ENCODE peak calls at places on chromosomes 13 and 19, in nine cellular contexts. One of them, this sample, is unnamed.

GRCh38 chr13:46386996-46387851 is at the start of gene RUBCNL:
- DNase-seq in MM.1S: peak; percentile 31
- DNase-seq in GM23248: peak; percentile 62
- DNase-seq in GM23338: peak; percentile 74
- DNase-seq in HCT116: peak; percentile 26
- DNase-seq in PC-3: peak; percentile 63
- DNase-seq in PC-9: no peak
- DNase-seq in SK-N-SH: peak; percentile 74
- DNase-seq in Karpas-422: no peak
- DNase-seq in this sample: peak; percentile 81

GRCh38 chr19:19460258-19460731 is 54.8 kb downstream of the GATAD2A start:
- DNase-seq in MM.1S: no peak
- DNase-seq in GM23248: peak; percentile 42
- DNase-seq in GM23338: no peak
- DNase-seq in HCT116: no peak
- DNase-seq in PC-3: no peak
- DNase-seq in PC-9: no peak
- DNase-seq in SK-N-SH: no peak
- DNase-seq in Karpas-422: peak; percentile 54
- DNase-seq in this sample: peak; percentile 49

GRCh38 chr13:109666656-109667448 is 119.5 kb downstream of the IRS2 start:
- DNase-seq in MM.1S: no peak
- DNase-seq in GM23248: peak; percentile 16
- DNase-seq in GM23338: no peak
- DNase-seq in HCT116: no peak
- DNase-seq in PC-3: peak; percentile 66
- DNase-seq in PC-9: peak; percentile 90
- DNase-seq in SK-N-SH: peak; percentile 53
- DNase-seq in Karpas-422: no peak
- DNase-seq in this sample: no peak

GRCh38 chr19:47713046-47714021 is at the start of gene EHD2:
- DNase-seq in MM.1S: no peak
- DNase-seq in GM23248: peak; percentile 89
- DNase-seq in GM23338: peak; percentile 78
- DNase-seq in HCT116: no peak
- DNase-seq in PC-3: no peak
- DNase-seq in PC-9: no peak
- DNase-seq in SK-N-SH: peak; percentile 88
- DNase-seq in Karpas-422: peak; percentile 64
- DNase-seq in this sample: no peak

GRCh38 chr19:47613165-47614146 is 4.5 kb downstream of the BICRA start:
- DNase-seq in MM.1S: no peak
- DNase-seq in GM23248: peak; percentile 88
- DNase-seq in GM23338: peak; percentile 94
- DNase-seq in HCT116: no peak
- DNase-seq in PC-3: no peak
- DNase-seq in PC-9: no peak
- DNase-seq in SK-N-SH: peak; percentile 51
- DNase-seq in Karpas-422: no peak
- DNase-seq in this sample: no peak

GRCh38 chr19:1015782-1016646 is 4.9 kb downstream of the TMEM259 start:
- DNase-seq in MM.1S: peak; percentile 90
- DNase-seq in GM23248: no peak
- DNase-seq in GM23338: peak; percentile 65
- DNase-seq in HCT116: no peak
- DNase-seq in PC-3: no peak
- DNase-seq in PC-9: no peak
- DNase-seq in SK-N-SH: no peak
- DNase-seq in Karpas-422: no peak
- DNase-seq in this sample: no peak

GRCh38 chr13:114064516-114065140 is 67.8 kb downstream of the RASA3 start:
- DNase-seq in MM.1S: peak; percentile 60
- DNase-seq in GM23248: peak; percentile 66
- DNase-seq in GM23338: no peak
- DNase-seq in HCT116: no peak
- DNase-seq in PC-3: peak; percentile 20
- DNase-seq in PC-9: no peak
- DNase-seq in SK-N-SH: peak; percentile 83
- DNase-seq in Karpas-422: no peak
- DNase-seq in this sample: no peak

GRCh38 chr19:7975037-7975436 is 30.4 kb downstream of the ELAVL1 start:
- DNase-seq in MM.1S: no peak
- DNase-seq in GM23248: no peak
- DNase-seq in GM23338: no peak
- DNase-seq in HCT116: no peak
- DNase-seq in PC-3: no peak
- DNase-seq in PC-9: no peak
- DNase-seq in SK-N-SH: no peak
- DNase-seq in Karpas-422: no peak
- DNase-seq in this sample: no peak

GRCh38 chr13:24149306-24150032 is 11.1 kb upstream of the SPATA13 start:
- DNase-seq in MM.1S: no peak
- DNase-seq in GM23248: peak; percentile 64
- DNase-seq in GM23338: no peak
- DNase-seq in HCT116: no peak
- DNase-seq in PC-3: peak; percentile 81
- DNase-seq in PC-9: no peak
- DNase-seq in SK-N-SH: no peak
- DNase-seq in Karpas-422: no peak
- DNase-seq in this sample: no peak

GRCh38 chr13:94352057-94352456 is 127.4 kb downstream of the DCT start:
- DNase-seq in MM.1S: no peak
- DNase-seq in GM23248: peak; percentile 24
- DNase-seq in GM23338: no peak
- DNase-seq in HCT116: no peak
- DNase-seq in PC-3: no peak
- DNase-seq in PC-9: no peak
- DNase-seq in SK-N-SH: no peak
- DNase-seq in Karpas-422: no peak
- DNase-seq in this sample: no peak

GRCh38 chr13:29227560-29227959 is 367.9 kb downstream of the SLC7A1 start:
- DNase-seq in MM.1S: no peak
- DNase-seq in GM23248: peak; percentile 3
- DNase-seq in GM23338: no peak
- DNase-seq in HCT116: no peak
- DNase-seq in PC-3: no peak
- DNase-seq in PC-9: no peak
- DNase-seq in SK-N-SH: no peak
- DNase-seq in Karpas-422: no peak
- DNase-seq in this sample: no peak

GRCh38 chr13:77300176-77301141 is 26.4 kb downstream of the MYCBP2 start:
- DNase-seq in MM.1S: no peak
- DNase-seq in GM23248: peak; percentile 85
- DNase-seq in GM23338: peak; percentile 9
- DNase-seq in HCT116: no peak
- DNase-seq in PC-3: peak; percentile 23
- DNase-seq in PC-9: no peak
- DNase-seq in SK-N-SH: no peak
- DNase-seq in Karpas-422: peak; percentile 77
- DNase-seq in this sample: peak; percentile 35

GRCh38 chr13:76523740-76524382 is 362.3 kb downstream of the KCTD12 start:
- DNase-seq in MM.1S: peak; percentile 81
- DNase-seq in GM23248: no peak
- DNase-seq in GM23338: no peak
- DNase-seq in HCT116: no peak
- DNase-seq in PC-3: no peak
- DNase-seq in PC-9: no peak
- DNase-seq in SK-N-SH: no peak
- DNase-seq in Karpas-422: no peak
- DNase-seq in this sample: no peak

GRCh38 chr19:2706251-2706650 is 3.8 kb upstream of the GNG7 start:
- DNase-seq in MM.1S: no peak
- DNase-seq in GM23248: no peak
- DNase-seq in GM23338: no peak
- DNase-seq in HCT116: no peak
- DNase-seq in PC-3: no peak
- DNase-seq in PC-9: no peak
- DNase-seq in SK-N-SH: no peak
- DNase-seq in Karpas-422: no peak
- DNase-seq in this sample: no peak

GRCh38 chr19:34481861-34482379 is 362 bp downstream of the WTIP start:
- DNase-seq in MM.1S: no peak
- DNase-seq in GM23248: peak; percentile 87
- DNase-seq in GM23338: no peak
- DNase-seq in HCT116: no peak
- DNase-seq in PC-3: peak; percentile 8
- DNase-seq in PC-9: no peak
- DNase-seq in SK-N-SH: peak; percentile 77
- DNase-seq in Karpas-422: no peak
- DNase-seq in this sample: no peak

GRCh38 chr19:45370410-45371204 is at the start of gene ERCC2:
- DNase-seq in MM.1S: peak; percentile 99
- DNase-seq in GM23248: peak; percentile 99
- DNase-seq in GM23338: peak; percentile 100
- DNase-seq in HCT116: peak; percentile 98
- DNase-seq in PC-3: peak; percentile 98
- DNase-seq in PC-9: peak; percentile 96
- DNase-seq in SK-N-SH: peak; percentile 100
- DNase-seq in Karpas-422: peak; percentile 100
- DNase-seq in this sample: peak; percentile 99

DNA sequence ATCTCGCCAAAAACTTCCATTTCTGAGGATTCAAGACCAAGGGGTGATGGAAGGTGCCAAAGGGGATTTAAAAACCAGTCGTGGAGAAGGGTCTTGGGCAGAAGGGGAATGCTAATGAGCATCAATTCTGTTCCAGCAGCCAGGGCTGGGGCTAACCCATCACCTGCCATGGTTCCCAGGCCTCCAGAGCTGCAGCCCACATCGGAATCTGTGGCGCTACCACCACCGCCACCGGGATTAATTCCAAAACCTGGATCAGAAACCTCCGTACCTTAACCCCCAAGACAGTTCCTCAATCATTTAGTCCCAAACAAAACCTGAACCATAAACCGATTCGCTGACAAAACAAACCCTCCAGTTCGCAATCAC is 591 bp downstream of the ZNF615 start:
- DNase-seq in MM.1S: no peak
- DNase-seq in GM23248: peak; percentile 45
- DNase-seq in GM23338: peak; percentile 68
- DNase-seq in HCT116: no peak
- DNase-seq in PC-3: no peak
- DNase-seq in PC-9: no peak
- DNase-seq in SK-N-SH: peak; percentile 38
- DNase-seq in Karpas-422: no peak
- DNase-seq in this sample: no peak
- H3K9me2 ChIP-seq in MM.1S: no peaks in the 10 kb centered on the region
- H3K9me2 ChIP-seq in GM23248: no peaks in the 10 kb centered on the region
- H3K9me2 ChIP-seq in GM23338: peaks cover 9% of the 10 kb centered on the region
- H3K9me2 ChIP-seq in HCT116: no peaks in the 10 kb centered on the region
- H3K9me2 ChIP-seq in PC-3: no peaks in the 10 kb centered on the region
- H3K9me2 ChIP-seq in PC-9: no peaks in the 10 kb centered on the region
- H3K9me2 ChIP-seq in SK-N-SH: no peaks in the 10 kb centered on the region
- H3K9me2 ChIP-seq in Karpas-422: no peaks in the 10 kb centered on the region
- H3K9me2 ChIP-seq in this sample: no peaks in the 10 kb centered on the region

DNA sequence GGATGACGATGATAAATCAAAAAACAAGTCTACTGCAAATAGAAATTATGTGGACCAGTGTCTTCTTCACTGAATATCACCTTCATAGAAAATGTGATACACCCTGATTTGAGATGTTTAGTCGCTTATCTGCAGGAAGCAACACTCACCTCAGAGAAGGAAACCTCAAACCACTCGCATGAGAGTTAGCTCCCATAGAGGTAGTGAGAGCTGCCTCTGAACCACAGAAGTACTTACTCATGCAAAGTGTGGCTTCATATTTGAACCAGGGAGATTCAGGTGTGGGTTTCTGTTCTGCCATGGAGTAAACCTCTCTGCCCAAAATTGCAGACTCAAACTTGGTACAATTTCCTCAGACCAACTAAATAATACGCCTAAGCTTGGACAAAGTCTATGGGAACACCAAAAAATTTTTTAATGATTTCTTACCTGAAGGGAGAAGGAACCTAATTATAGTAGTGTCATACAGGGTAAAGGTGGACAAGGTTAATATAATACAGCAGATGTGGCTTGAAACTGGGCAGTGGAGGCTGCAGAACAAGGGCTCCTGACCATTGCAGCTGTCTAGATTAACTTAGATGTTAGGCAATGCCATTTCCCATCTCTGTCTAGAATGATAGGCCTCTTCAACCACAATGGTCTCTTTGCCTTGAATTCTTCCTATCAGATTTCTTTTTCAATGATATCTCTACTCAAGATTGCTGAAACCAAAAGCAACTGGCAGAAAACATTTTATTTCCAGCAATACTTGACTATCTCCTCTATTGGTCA is 29.6 kb upstream of the RCBTB2 start:
- DNase-seq in MM.1S: peak; percentile 91
- DNase-seq in GM23248: no peak
- DNase-seq in GM23338: no peak
- DNase-seq in HCT116: no peak
- DNase-seq in PC-3: peak; percentile 55
- DNase-seq in PC-9: no peak
- DNase-seq in SK-N-SH: no peak
- DNase-seq in Karpas-422: peak; percentile 90
- DNase-seq in this sample: peak; percentile 94
- H3K27ac ChIP-seq in MM.1S: peak overlapping the region; percentile 19
- H3K27ac ChIP-seq in GM23248: no peak overlapping the region
- H3K27ac ChIP-seq in GM23338: no peak overlapping the region
- H3K27ac ChIP-seq in HCT116: no peak overlapping the region
- H3K27ac ChIP-seq in PC-3: peak overlapping the region; percentile 88
- H3K27ac ChIP-seq in PC-9: no peak overlapping the region
- H3K27ac ChIP-seq in SK-N-SH: no peak overlapping the region
- H3K27ac ChIP-seq in Karpas-422: peak overlapping the region; percentile 89
- H3K27ac ChIP-seq in this sample: peak overlapping the region; percentile 83

GRCh38 chr19:15419413-15420025 is 731 bp upstream of the AKAP8L start:
- DNase-seq in MM.1S: no peak
- DNase-seq in GM23248: peak; percentile 90
- DNase-seq in GM23338: no peak
- DNase-seq in HCT116: no peak
- DNase-seq in PC-3: peak; percentile 43
- DNase-seq in PC-9: no peak
- DNase-seq in SK-N-SH: no peak
- DNase-seq in Karpas-422: peak; percentile 51
- DNase-seq in this sample: no peak
- H3K4me1 ChIP-seq in MM.1S: peaks cover 13% of the 10 kb centered on the region
- H3K4me1 ChIP-seq in GM23248: peaks cover 20% of the 10 kb centered on the region
- H3K4me1 ChIP-seq in GM23338: peaks cover 9% of the 10 kb centered on the region
- H3K4me1 ChIP-seq in HCT116: peaks cover 15% of the 10 kb centered on the region
- H3K4me1 ChIP-seq in PC-3: peaks cover 23% of the 10 kb centered on the region
- H3K4me1 ChIP-seq in PC-9: peaks cover 17% of the 10 kb centered on the region
- H3K4me1 ChIP-seq in SK-N-SH: peaks cover 42% of the 10 kb centered on the region
- H3K4me1 ChIP-seq in Karpas-422: peaks cover 20% of the 10 kb centered on the region
- H3K4me1 ChIP-seq in this sample: peaks cover 22% of the 10 kb centered on the region

GRCh38 chr19:28126499-28126898 is 1086.5 kb downstream of the UQCRFS1 start:
- DNase-seq in MM.1S: no peak
- DNase-seq in GM23248: no peak
- DNase-seq in GM23338: no peak
- DNase-seq in HCT116: no peak
- DNase-seq in PC-3: no peak
- DNase-seq in PC-9: no peak
- DNase-seq in SK-N-SH: no peak
- DNase-seq in Karpas-422: no peak
- DNase-seq in this sample: no peak
- H3K9me2 ChIP-seq in MM.1S: no peaks in the 10 kb centered on the region
- H3K9me2 ChIP-seq in GM23248: no peaks in the 10 kb centered on the region
- H3K9me2 ChIP-seq in GM23338: no peaks in the 10 kb centered on the region
- H3K9me2 ChIP-seq in HCT116: no peaks in the 10 kb centered on the region
- H3K9me2 ChIP-seq in PC-3: no peaks in the 10 kb centered on the region
- H3K9me2 ChIP-seq in PC-9: no peaks in the 10 kb centered on the region
- H3K9me2 ChIP-seq in SK-N-SH: no peaks in the 10 kb centered on the region
- H3K9me2 ChIP-seq in Karpas-422: no peaks in the 10 kb centered on the region
- H3K9me2 ChIP-seq in this sample: no peaks in the 10 kb centered on the region